ENCODE peak calls at places on chromosomes 4 and X, in four cellular contexts. X is H1, N is fibroblast of pulmonary artery, K is HFF-Myc. T is an unnamed sample.

GRCh38 chrX:44675364-44676024 is 132.8 kb upstream of the FUNDC1 start:
- DNase-seq in X (no peak), N (peak; percentile 88), K (peak; percentile 73), T (peak; percentile 97)

GRCh38 chr4:63233679-63234078 is 1175.6 kb downstream of the TECRL start:
- DNase-seq in X (no peak), N (no peak), K (no peak), T (no peak)

GRCh38 chrX:32448320-32448719 is 763.0 kb downstream of the DMD start:
- DNase-seq in X (no peak), N (no peak), K (no peak), T (no peak)

GRCh38 chrX:105803891-105804290 is 18.4 kb upstream of the NRK start:
- DNase-seq in X (no peak), N (no peak), K (no peak), T (no peak)

GRCh38 chr4:82801910-82802521 is 3.4 kb upstream of the SCD5 start:
- DNase-seq in X (no peak), N (peak; percentile 56), K (no peak), T (peak; percentile 66)

GRCh38 chrX:97320305-97320704 is 436.6 kb downstream of the RPA4 start:
- DNase-seq in X (no peak), N (no peak), K (no peak), T (no peak)

GRCh38 chrX:119156241-119156640 is 28.6 kb upstream of the KIAA1210 start:
- DNase-seq in X (no peak), N (no peak), K (no peak), T (no peak)

GRCh38 chr4:30919458-30919857 is 199.3 kb downstream of the PCDH7 start:
- DNase-seq in X (no peak), N (no peak), K (no peak), T (no peak)

GRCh38 chr4:177005801-177006230 is 213.1 kb upstream of the VEGFC start:
- DNase-seq in X (no peak), N (peak; percentile 72), K (peak; percentile 70), T (peak; percentile 87)

GRCh38 chrX:116267511-116268040 is 97.0 kb downstream of the AGTR2 start:
- DNase-seq in X (no peak), N (peak; percentile 39), K (no peak), T (no peak)

GRCh38 chr4:148444296-148445070 is 2.3 kb upstream of the NR3C2 start:
- DNase-seq in X (no peak), N (no peak), K (no peak), T (no peak)
- TF ChIP-seq CTCF in X (no peak), N (no peak), K (no peak), T (no peak)

DNA sequence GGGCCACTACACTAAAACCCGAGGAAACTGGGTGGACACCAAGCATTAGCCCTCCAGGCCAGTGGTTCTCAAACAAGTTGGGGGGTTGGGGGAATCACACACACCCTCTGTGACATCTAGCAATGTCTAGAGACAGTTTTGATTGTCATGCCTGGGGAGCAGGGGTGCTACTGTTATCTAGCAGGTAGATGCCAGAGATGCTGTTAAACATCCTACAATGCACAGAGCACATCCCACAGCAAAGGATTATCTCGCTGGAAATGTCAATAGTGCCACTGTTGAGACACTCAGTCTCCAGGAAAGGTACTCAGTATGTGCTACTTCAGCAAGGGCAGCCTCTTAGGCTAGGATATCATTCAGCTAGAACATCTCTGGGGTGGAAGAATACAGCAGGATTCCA is 1.3 kb downstream of the SMC1A start:
- DNase-seq in X (no peak), N (no peak), K (no peak), T (no peak)
- TF ChIP-seq CTCF in X (no peak), N (no peak), K (no peak), T (no peak)

GRCh38 chr4:146511381-146511780 is 10.4 kb downstream of the SLC10A7 start:
- DNase-seq in X (no peak), N (no peak), K (no peak), T (no peak)

GRCh38 chr4:146513548-146513947 is 8.2 kb downstream of the SLC10A7 start:
- DNase-seq in X (no peak), N (no peak), K (no peak), T (no peak)

GRCh38 chr4:146507607-146508006 is 14.1 kb downstream of the SLC10A7 start:
- DNase-seq in X (no peak), N (no peak), K (no peak), T (peak; percentile 22)

GRCh38 chr4:146508229-146508939 is 13.4 kb downstream of the SLC10A7 start:
- DNase-seq in X (no peak), N (no peak), K (no peak), T (no peak)

DNA sequence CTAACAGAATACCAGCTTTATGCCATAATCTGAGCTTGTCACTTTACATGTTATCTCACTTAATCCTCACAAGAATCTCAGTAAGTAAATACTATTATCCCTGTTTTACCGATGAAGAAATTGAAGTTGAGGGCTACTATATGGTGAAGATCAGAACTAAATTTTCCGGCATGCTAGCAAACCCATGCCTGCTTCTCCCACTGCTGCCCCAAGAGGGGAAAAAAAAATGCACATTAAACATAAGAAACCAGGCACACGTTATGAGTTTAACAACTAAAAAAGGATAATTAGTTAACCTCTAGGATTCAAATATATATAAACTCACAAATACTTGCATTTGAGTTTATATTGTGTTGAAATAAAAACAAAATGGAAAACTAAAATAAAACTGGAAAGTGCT is 10.8 kb downstream of the SLC10A7 start:
- DNase-seq in X (no peak), N (no peak), K (no peak), T (no peak)
- TF ChIP-seq CTCF in X (peak; percentile 12), N (peak; percentile 35), K (peak; percentile 6), T (peak; percentile 20)

DNA sequence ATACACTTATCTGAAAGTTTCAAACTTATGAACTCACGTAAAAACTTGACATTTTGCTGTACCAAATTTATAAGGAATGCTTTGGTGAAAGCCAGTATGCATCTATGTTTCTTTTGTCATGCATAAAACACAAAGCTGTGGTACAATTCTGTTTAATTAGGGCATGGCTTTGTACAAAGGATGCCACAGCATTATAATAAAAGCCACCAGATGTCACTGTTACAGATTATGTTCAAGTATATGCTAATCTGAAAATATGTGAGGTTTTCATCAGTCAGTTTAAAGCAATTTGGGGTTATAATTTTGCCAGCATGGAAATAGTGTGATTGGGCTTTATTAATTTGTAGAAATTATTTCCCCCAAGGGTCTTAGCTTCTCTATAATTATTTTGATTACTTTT is 69.0 kb downstream of the ATOH1 start:
- DNase-seq in X (no peak), N (peak; percentile 3), K (no peak), T (peak; percentile 24)
- TF ChIP-seq CTCF in X (no peak), N (peak; percentile 15), K (no peak), T (peak; percentile 23)

GRCh38 chrX:56759736-56760409 is 30.8 kb downstream of the NBDY start:
- DNase-seq in X (no peak), N (no peak), K (no peak), T (no peak)
- TF ChIP-seq CTCF in X (no peak), N (no peak), K (no peak), T (no peak)

DNA sequence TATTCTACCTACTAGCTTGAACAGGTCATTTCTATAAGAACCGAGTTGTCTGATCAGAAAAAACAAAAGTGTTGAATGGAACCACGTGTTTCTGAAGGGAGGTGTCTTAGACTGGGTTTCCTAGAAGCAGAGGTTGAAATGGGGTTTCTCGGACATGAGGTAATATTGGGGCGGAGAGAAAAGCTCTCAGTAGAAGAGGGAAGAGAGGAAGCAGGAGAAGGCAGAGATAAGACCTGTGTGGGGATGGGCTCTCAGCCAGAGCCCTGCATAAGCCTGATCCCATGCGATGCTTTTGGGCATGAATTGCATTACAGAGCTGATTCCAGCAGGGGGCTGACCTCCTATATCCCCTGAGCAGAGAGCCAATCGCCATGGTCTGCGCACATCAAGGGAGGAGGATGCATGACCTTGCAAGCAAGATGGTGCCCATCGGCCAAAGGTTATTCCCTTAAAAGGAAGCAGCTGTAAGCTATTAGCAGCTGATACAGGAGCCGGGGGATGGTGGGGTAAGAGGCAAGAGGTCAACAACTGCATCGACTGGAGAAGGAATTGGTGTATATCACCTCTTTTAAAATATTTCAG is 7.7 kb downstream of the ANOS1 start:
- DNase-seq in X (no peak), N (no peak), K (no peak), T (no peak)
- TF ChIP-seq CTCF in X (peak; percentile 32), N (no peak), K (peak; percentile 3), T (no peak)

GRCh38 chrX:86910602-86911311 is 606.8 kb upstream of the KLHL4 start:
- DNase-seq in X (no peak), N (no peak), K (no peak), T (no peak)

GRCh38 chrX:86910027-86910426 is 607.6 kb upstream of the KLHL4 start:
- DNase-seq in X (no peak), N (no peak), K (no peak), T (no peak)

GRCh38 chrX:86917959-86918358 is 599.6 kb upstream of the KLHL4 start:
- DNase-seq in X (no peak), N (no peak), K (no peak), T (no peak)

DNA sequence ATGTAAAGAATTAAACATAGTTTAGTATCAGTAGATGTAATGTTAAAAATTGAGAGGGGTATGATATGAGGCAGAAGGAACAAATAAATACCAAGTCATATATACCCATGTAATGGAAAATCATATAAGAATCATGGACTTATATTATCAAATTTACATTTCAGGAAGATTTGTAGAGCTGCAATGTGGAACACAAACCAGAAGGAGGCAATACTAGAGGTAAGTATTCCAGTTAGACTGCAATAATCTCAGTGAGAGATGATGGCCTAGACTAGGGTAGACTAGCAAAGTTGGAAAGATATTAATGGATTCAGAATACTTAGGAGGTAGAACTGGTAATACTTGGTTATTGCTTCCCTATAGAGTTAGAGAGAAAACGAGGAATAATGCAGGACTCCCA is 603.0 kb upstream of the KLHL4 start:
- DNase-seq in X (no peak), N (no peak), K (no peak), T (no peak)
- TF ChIP-seq CTCF in X (no peak), N (no peak), K (no peak), T (no peak)

DNA sequence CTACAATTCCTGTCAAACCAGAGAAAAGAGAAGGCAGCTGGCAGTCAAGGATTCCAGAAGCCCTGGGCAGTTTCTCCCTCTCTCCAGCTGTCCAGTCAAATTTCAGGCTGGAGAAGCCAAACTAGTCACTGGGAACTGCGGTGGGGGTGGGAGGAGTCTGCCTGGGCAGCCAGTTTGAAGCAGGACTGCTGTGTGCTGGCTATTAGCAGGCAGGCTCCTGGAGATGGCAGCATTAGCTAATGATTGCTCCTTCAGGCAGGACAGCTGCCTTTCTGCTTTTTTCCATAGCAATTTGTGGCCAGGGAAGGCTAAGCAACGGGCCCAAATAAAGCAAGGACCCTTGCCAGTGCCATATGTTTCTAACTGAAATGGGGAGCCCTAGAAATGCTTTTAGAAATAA is 44.7 kb upstream of the FGF13 start:
- DNase-seq in X (peak; percentile 9), N (peak; percentile 3), K (no peak), T (peak; percentile 57)
- TF ChIP-seq CTCF in X (peak; percentile 54), N (no peak), K (no peak), T (peak; percentile 47)

DNA sequence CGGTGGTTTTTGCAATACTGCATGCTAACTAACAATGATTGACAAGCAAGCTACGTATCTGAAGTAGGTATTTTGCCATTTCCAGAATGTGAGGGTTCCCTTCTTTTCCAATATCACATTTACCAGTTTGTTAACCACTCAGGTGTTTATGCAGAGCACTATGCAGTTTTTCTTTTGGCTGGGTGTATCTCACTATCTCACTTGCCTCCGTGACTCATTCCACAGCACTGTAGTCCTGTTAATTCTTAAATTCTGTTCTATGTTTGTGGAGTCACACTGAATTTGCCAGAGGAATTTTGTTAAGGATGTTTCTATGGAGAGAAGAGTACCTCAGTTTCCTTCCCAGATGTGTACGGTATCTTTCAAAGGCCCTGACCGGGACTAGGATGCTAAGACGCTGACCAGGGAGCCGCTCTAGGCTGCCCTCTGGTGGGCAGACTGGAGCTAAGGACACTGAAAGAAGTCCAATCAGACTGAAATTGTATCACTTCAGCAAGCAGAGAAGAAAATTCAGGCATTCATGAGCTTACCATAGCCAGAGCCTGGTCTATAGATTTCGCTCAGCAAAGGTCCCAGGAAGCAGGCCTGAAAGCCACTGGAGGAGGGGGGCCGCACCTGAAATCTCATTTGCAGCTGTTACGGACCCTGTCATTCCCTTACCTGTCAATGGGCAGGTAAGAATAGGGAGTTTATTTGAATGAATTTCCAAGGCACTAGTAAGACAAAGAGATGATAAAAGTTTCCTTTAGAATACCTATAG is 388.4 kb upstream of the SPOCK3 start:
- DNase-seq in X (no peak), N (peak; percentile 73), K (no peak), T (peak; percentile 64)
- TF ChIP-seq CTCF in X (peak; percentile 74), N (peak; percentile 98), K (peak; percentile 64), T (peak; percentile 97)